ENCODE peak calls at places on chromosomes 7 and 10, in five cellular contexts. F is Panc1, X is astrocyte of the spinal cord, N is AG09309, U is cardiac fibroblast. J is an unnamed sample.

GRCh38 chr7:65832281-65832680 is 40.6 kb upstream of the VKORC1L1 start:
- DNase-seq in F (no peak), X (peak), N (no peak), U (peak), J (peak)

GRCh38 chr7:97844036-97844435 is 28.2 kb downstream of the ASNS start:
- DNase-seq in F (no peak), X (no peak), N (no peak), U (no peak), J (no peak)

GRCh38 chr7:27745064-27745583 is 5.2 kb downstream of the TAX1BP1 start:
- DNase-seq in F (peak), X (peak), N (no peak), U (peak), J (peak)

GRCh38 chr10:132524443-132525285 is 12.9 kb upstream of the INPP5A start:
- DNase-seq in F (no peak), X (no peak), N (no peak), U (no peak), J (no peak)

GRCh38 chr7:30988346-30989005 is 24.7 kb downstream of the GHRHR start:
- DNase-seq in F (no peak), X (no peak), N (no peak), U (peak), J (no peak)

GRCh38 chr10:107589081-107589480 is 424.6 kb upstream of the SORCS1 start:
- DNase-seq in F (no peak), X (no peak), N (no peak), U (no peak), J (no peak)

GRCh38 chr10:122854648-122855047 is 9.0 kb upstream of the CUZD1 start:
- DNase-seq in F (peak), X (peak), N (no peak), U (peak), J (peak)

GRCh38 chr10:82981137-82981723 is 1106.2 kb downstream of the NRG3 start:
- DNase-seq in F (no peak), X (peak), N (no peak), U (peak), J (peak)

GRCh38 chr10:122461367-122461728 is at the start of gene HTRA1:
- DNase-seq in F (no peak), X (peak), N (no peak), U (peak), J (peak)

GRCh38 chr10:33653584-33654367 is 319.3 kb upstream of the NRP1 start:
- DNase-seq in F (no peak), X (peak), N (peak), U (peak), J (peak)

GRCh38 chr7:18352339-18353255 is 143.0 kb upstream of the HDAC9 start:
- DNase-seq in F (peak), X (peak), N (peak), U (peak), J (peak)

GRCh38 chr7:139698879-139699278 is 78.9 kb downstream of the HIPK2 start:
- DNase-seq in F (no peak), X (no peak), N (no peak), U (no peak), J (no peak)

GRCh38 chr10:102743078-102743587 is 615 bp upstream of the WBP1L start:
- DNase-seq in F (no peak), X (no peak), N (no peak), U (no peak), J (no peak)
- H3K4me3 ChIP-seq in F (peak), X (no peak), N (no peak), U (no peak), J (no peak)

GRCh38 chr7:125382401-125382800 is 452.8 kb upstream of the POT1 start:
- DNase-seq in F (no peak), X (no peak), N (no peak), U (no peak), J (no peak)

GRCh38 chr7:125386211-125386610 is 456.6 kb upstream of the POT1 start:
- DNase-seq in F (no peak), X (no peak), N (no peak), U (no peak), J (no peak)

DNA sequence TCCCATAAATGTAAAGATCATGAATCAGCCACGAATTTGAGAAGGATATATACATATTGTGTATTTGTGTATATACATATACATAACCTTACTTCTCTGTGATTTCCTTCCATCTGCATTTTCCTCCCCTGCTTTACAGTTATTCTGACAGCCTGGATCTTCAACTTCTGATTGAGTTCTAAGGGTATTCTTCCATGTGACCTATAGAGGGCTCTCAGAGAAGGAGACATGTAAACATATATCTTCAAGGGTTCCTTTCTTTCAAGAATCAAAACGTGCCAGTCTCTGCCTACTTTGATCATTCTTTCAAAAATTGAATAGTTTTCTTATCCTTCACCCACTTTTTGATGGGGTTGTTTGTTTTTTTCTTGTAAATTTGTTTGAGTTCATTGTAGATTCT is 453.7 kb upstream of the POT1 start:
- DNase-seq in F (no peak), X (no peak), N (no peak), U (no peak), J (no peak)
- TF ChIP-seq CTCF in F (peak), X (no peak), N (no peak), U (no peak), J (no peak)

GRCh38 chr7:128829391-128830166 is 627 bp upstream of the FLNC start:
- DNase-seq in F (peak), X (peak), N (no peak), U (peak), J (peak)
- H3K4me3 ChIP-seq in F (no peak), X (peak), N (peak), U (peak), J (peak)

GRCh38 chr10:102643346-102644065 is 773 bp upstream of the TRIM8 start:
- DNase-seq in F (no peak), X (peak), N (peak), U (peak), J (peak)

GRCh38 chr10:102642553-102643345 is 1.5 kb upstream of the TRIM8 start:
- DNase-seq in F (no peak), X (peak), N (peak), U (peak), J (peak)

GRCh38 chr10:102641398-102641797 is 2.9 kb upstream of the TRIM8 start:
- DNase-seq in F (no peak), X (no peak), N (no peak), U (no peak), J (no peak)

GRCh38 chr10:102644066-102644645 is at the start of gene TRIM8:
- DNase-seq in F (no peak), X (peak), N (no peak), U (no peak), J (no peak)

GRCh38 chr10:102641880-102642552 is 2.3 kb upstream of the TRIM8 start:
- DNase-seq in F (peak), X (peak), N (peak), U (peak), J (peak)
- TF ChIP-seq CTCF in F (no peak), X (no peak), N (no peak), U (no peak), J (no peak)

GRCh38 chr7:80623465-80624252 is 14.8 kb upstream of the CD36 start:
- DNase-seq in F (no peak), X (no peak), N (no peak), U (no peak), J (no peak)
- H3K4me3 ChIP-seq in F (no peak), X (no peak), N (no peak), U (no peak), J (no peak)

GRCh38 chr7:87627634-87627994 is 584 bp upstream of the RUNDC3B start:
- DNase-seq in F (no peak), X (peak), N (no peak), U (no peak), J (no peak)

GRCh38 chr7:87628780-87629569 is 777 bp downstream of the RUNDC3B start:
- DNase-seq in F (no peak), X (peak), N (no peak), U (peak), J (no peak)

GRCh38 chr7:87625101-87625500 is 3.1 kb upstream of the RUNDC3B start:
- DNase-seq in F (no peak), X (no peak), N (no peak), U (no peak), J (no peak)

GRCh38 chr7:87624628-87625027 is 3.6 kb upstream of the RUNDC3B start:
- DNase-seq in F (no peak), X (no peak), N (no peak), U (no peak), J (no peak)
- TF ChIP-seq CTCF in F (no peak), X (no peak), N (no peak), U (no peak), J (no peak)

DNA sequence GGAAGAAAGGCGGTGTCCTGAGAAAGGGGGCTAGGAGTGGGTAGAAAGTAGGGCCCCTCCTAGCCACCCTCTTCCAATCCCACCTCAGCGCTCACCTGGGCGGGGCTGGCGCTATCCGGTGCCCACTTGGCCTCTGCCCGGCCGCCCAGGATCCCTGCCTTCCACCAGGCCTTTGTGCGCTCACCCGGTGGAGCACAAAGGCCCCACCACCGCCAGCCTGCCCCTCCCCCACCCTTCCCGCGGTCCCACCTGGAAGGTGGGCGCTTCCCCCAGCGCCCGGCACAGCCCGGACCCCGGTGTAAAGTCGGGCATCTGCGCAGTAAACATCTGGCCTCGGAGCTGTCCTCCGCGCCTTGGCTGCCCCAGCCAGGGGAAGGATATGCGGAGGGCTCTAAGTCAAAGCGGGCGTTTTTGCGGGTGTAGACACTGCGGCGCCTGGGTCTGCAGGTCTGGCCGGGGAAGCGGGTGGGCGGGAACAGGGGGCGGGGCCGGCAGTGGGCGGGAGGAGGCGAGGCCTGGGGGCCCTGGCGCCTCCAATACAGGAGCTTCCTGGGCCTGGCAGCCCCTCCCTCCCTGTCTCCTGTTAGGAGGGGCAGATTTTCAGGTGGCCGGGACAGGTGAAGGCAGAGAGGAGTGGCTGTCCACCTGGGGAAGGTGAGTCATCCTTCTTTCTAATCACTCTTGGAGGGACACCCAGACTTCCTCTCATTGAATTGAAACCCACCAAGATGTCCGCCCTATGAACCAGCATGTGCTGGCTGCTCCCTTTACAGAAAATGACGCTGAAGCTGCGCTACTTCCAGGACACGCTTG is 49.3 kb downstream of the PNLIPRP2 start:
- DNase-seq in F (no peak), X (no peak), N (no peak), U (peak), J (no peak)
- H3K4me3 ChIP-seq in F (no peak), X (no peak), N (no peak), U (peak), J (no peak)

DNA sequence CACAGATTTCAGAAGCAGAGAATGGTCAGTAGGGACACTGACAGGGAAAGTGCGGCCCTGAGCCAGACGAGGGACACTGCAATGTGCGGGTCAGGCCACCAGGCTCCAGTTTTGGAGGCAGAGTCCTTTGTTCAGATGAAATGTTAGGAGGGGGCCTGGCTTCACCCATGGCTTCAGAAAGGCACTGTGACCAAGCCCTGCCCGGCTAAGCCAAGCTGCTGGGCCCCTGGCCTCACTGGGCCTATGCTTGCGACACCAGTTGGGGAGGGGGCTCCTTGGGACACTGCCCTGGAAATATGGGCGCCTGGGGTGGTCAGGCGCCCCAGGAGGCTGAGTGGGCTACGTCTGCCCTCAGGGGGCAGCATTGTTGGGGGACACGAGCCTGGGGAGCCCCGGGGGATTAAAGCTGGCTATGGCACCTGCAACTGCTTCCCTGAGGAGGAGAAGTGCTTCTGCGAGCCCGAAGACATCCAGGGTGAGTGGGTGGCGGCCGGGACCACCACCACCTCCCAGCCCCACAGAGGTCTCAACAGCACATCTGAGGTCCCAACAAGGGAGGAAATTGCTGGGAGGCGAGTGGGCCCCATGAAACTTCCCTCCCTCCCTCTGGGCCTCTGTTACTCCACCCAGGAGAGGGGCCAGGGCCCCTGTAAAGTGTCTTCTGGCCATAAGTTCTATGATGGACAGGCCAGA is 24.9 kb upstream of the CSGALNACT2 start:
- DNase-seq in F (no peak), X (no peak), N (no peak), U (no peak), J (no peak)
- TF ChIP-seq CTCF in F (no peak), X (no peak), N (no peak), U (no peak), J (no peak)

DNA sequence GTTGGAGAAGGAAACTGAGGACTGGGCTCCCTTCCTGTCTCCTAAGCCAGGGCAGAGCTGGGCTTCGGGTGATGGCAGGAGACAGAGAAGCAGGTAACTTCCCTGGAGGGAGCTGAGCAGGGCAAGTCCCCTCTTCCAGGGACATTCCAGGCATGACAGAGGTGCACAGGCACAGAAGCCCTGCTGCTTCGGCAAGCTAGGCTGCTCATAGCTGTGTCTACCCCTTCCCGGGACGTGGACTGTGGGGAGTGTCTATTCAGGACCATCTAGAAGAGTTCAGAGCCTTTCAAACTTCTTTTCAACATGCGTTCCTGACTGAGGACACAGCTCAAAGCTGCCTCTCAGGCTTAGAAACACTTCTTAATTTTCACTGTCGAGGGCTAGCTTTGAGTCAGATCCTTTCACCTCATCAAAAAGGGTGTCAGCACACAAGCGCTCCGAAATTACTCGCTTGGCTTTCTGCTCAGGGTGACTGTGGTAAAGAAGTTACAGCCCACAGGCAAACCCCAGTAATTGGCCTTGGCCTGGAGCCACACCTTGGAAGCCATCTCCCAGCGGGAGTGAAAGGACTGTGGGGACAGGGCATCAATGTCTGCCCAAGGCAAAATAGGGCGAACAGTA is 63.7 kb upstream of the STEAP1B start:
- DNase-seq in F (no peak), X (peak), N (no peak), U (no peak), J (peak)
- H3K4me3 ChIP-seq in F (peak), X (no peak), N (peak), U (no peak), J (no peak)

GRCh38 chr7:39386718-39387117 is 179.5 kb upstream of the YAE1 start:
- DNase-seq in F (no peak), X (no peak), N (no peak), U (no peak), J (no peak)
- TF ChIP-seq CTCF in F (no peak), X (no peak), N (no peak), U (no peak), J (no peak)